ENCODE peak calls at places on chromosomes 16 and 17, in ten cellular contexts. One of them, this sample, is unnamed.

GRCh38 chr17:55354941-55355340 is 66.7 kb downstream of the MMD start:
- DNase-seq in GDM1: no peak
- DNase-seq in ELR: no peak
- DNase-seq in coronary artery: no peak
- DNase-seq in nephron progenitor cell: no peak
- DNase-seq in NCI-H226: no peak
- DNase-seq in NCI-H1092 treated with DMSO at 0.1 percent for 48 hours: no peak
- DNase-seq in caudate nucleus: no peak
- DNase-seq in SK-N-SH: no peak
- DNase-seq in effector CD4-positive, alpha-beta T cell: no peak
- DNase-seq in this sample: no peak

GRCh38 chr17:27070836-27071235 is 223.1 kb upstream of the WSB1 start:
- DNase-seq in GDM1: no peak
- DNase-seq in ELR: no peak
- DNase-seq in coronary artery: no peak
- DNase-seq in nephron progenitor cell: no peak
- DNase-seq in NCI-H226: no peak
- DNase-seq in NCI-H1092 treated with DMSO at 0.1 percent for 48 hours: no peak
- DNase-seq in caudate nucleus: no peak
- DNase-seq in SK-N-SH: no peak
- DNase-seq in effector CD4-positive, alpha-beta T cell: no peak
- DNase-seq in this sample: no peak

GRCh38 chr17:78915872-78916632 is 9.1 kb downstream of the TIMP2 start:
- DNase-seq in GDM1: no peak
- DNase-seq in ELR: peak
- DNase-seq in coronary artery: no peak
- DNase-seq in nephron progenitor cell: no peak
- DNase-seq in NCI-H226: peak
- DNase-seq in NCI-H1092 treated with DMSO at 0.1 percent for 48 hours: no peak
- DNase-seq in caudate nucleus: no peak
- DNase-seq in SK-N-SH: no peak
- DNase-seq in effector CD4-positive, alpha-beta T cell: no peak
- DNase-seq in this sample: no peak

GRCh38 chr17:28398280-28398981 is 7.6 kb downstream of the SLC46A1 start:
- DNase-seq in GDM1: no peak
- DNase-seq in ELR: peak
- DNase-seq in coronary artery: no peak
- DNase-seq in nephron progenitor cell: no peak
- DNase-seq in NCI-H226: peak
- DNase-seq in NCI-H1092 treated with DMSO at 0.1 percent for 48 hours: no peak
- DNase-seq in caudate nucleus: no peak
- DNase-seq in SK-N-SH: no peak
- DNase-seq in effector CD4-positive, alpha-beta T cell: no peak
- DNase-seq in this sample: no peak

GRCh38 chr16:31421587-31421986 is 6.6 kb downstream of the COX6A2 start:
- DNase-seq in GDM1: no peak
- DNase-seq in ELR: no peak
- DNase-seq in coronary artery: no peak
- DNase-seq in nephron progenitor cell: no peak
- DNase-seq in NCI-H226: no peak
- DNase-seq in NCI-H1092 treated with DMSO at 0.1 percent for 48 hours: no peak
- DNase-seq in caudate nucleus: no peak
- DNase-seq in SK-N-SH: no peak
- DNase-seq in effector CD4-positive, alpha-beta T cell: no peak
- DNase-seq in this sample: no peak

GRCh38 chr16:48978501-48978900 is 303.1 kb downstream of the CBLN1 start:
- DNase-seq in GDM1: no peak
- DNase-seq in ELR: no peak
- DNase-seq in coronary artery: no peak
- DNase-seq in nephron progenitor cell: no peak
- DNase-seq in NCI-H226: no peak
- DNase-seq in NCI-H1092 treated with DMSO at 0.1 percent for 48 hours: no peak
- DNase-seq in caudate nucleus: no peak
- DNase-seq in SK-N-SH: no peak
- DNase-seq in effector CD4-positive, alpha-beta T cell: no peak
- DNase-seq in this sample: no peak

GRCh38 chr16:30805056-30805369 is 18.0 kb upstream of the ZNF629 start:
- DNase-seq in GDM1: no peak
- DNase-seq in ELR: no peak
- DNase-seq in coronary artery: no peak
- DNase-seq in nephron progenitor cell: no peak
- DNase-seq in NCI-H226: no peak
- DNase-seq in NCI-H1092 treated with DMSO at 0.1 percent for 48 hours: no peak
- DNase-seq in caudate nucleus: no peak
- DNase-seq in SK-N-SH: no peak
- DNase-seq in effector CD4-positive, alpha-beta T cell: no peak
- DNase-seq in this sample: no peak

GRCh38 chr16:80733366-80733901 is 71.0 kb downstream of the CDYL2 start:
- DNase-seq in GDM1: no peak
- DNase-seq in ELR: no peak
- DNase-seq in coronary artery: no peak
- DNase-seq in nephron progenitor cell: no peak
- DNase-seq in NCI-H226: no peak
- DNase-seq in NCI-H1092 treated with DMSO at 0.1 percent for 48 hours: no peak
- DNase-seq in caudate nucleus: no peak
- DNase-seq in SK-N-SH: no peak
- DNase-seq in effector CD4-positive, alpha-beta T cell: no peak
- DNase-seq in this sample: no peak

GRCh38 chr16:76906552-76906951 is 284.4 kb upstream of the MON1B start:
- DNase-seq in GDM1: no peak
- DNase-seq in ELR: no peak
- DNase-seq in coronary artery: no peak
- DNase-seq in nephron progenitor cell: no peak
- DNase-seq in NCI-H226: no peak
- DNase-seq in NCI-H1092 treated with DMSO at 0.1 percent for 48 hours: no peak
- DNase-seq in caudate nucleus: no peak
- DNase-seq in SK-N-SH: no peak
- DNase-seq in effector CD4-positive, alpha-beta T cell: no peak
- DNase-seq in this sample: no peak

GRCh38 chr17:1011138-1011537 is 14.2 kb downstream of the TIMM22 start:
- DNase-seq in GDM1: no peak
- DNase-seq in ELR: no peak
- DNase-seq in coronary artery: no peak
- DNase-seq in nephron progenitor cell: no peak
- DNase-seq in NCI-H226: no peak
- DNase-seq in NCI-H1092 treated with DMSO at 0.1 percent for 48 hours: no peak
- DNase-seq in caudate nucleus: no peak
- DNase-seq in SK-N-SH: no peak
- DNase-seq in effector CD4-positive, alpha-beta T cell: no peak
- DNase-seq in this sample: no peak

GRCh38 chr16:57007530-57007929 is 18.2 kb downstream of the NLRC5 start:
- DNase-seq in GDM1: no peak
- DNase-seq in ELR: no peak
- DNase-seq in coronary artery: no peak
- DNase-seq in nephron progenitor cell: no peak
- DNase-seq in NCI-H226: no peak
- DNase-seq in NCI-H1092 treated with DMSO at 0.1 percent for 48 hours: no peak
- DNase-seq in caudate nucleus: no peak
- DNase-seq in SK-N-SH: no peak
- DNase-seq in effector CD4-positive, alpha-beta T cell: no peak
- DNase-seq in this sample: no peak

GRCh38 chr17:61642768-61643167 is 51.7 kb upstream of the NACA2 start:
- DNase-seq in GDM1: no peak
- DNase-seq in ELR: no peak
- DNase-seq in coronary artery: no peak
- DNase-seq in nephron progenitor cell: no peak
- DNase-seq in NCI-H226: no peak
- DNase-seq in NCI-H1092 treated with DMSO at 0.1 percent for 48 hours: no peak
- DNase-seq in caudate nucleus: no peak
- DNase-seq in SK-N-SH: no peak
- DNase-seq in effector CD4-positive, alpha-beta T cell: no peak
- DNase-seq in this sample: no peak

GRCh38 chr17:81387235-81388060 is 7.8 kb upstream of the BAHCC1 start:
- DNase-seq in GDM1: no peak
- DNase-seq in ELR: peak
- DNase-seq in coronary artery: no peak
- DNase-seq in nephron progenitor cell: peak
- DNase-seq in NCI-H226: no peak
- DNase-seq in NCI-H1092 treated with DMSO at 0.1 percent for 48 hours: no peak
- DNase-seq in caudate nucleus: peak
- DNase-seq in SK-N-SH: peak
- DNase-seq in effector CD4-positive, alpha-beta T cell: no peak
- DNase-seq in this sample: no peak

GRCh38 chr17:76914937-76915336 is 46.7 kb downstream of the MGAT5B start:
- DNase-seq in GDM1: no peak
- DNase-seq in ELR: no peak
- DNase-seq in coronary artery: no peak
- DNase-seq in nephron progenitor cell: no peak
- DNase-seq in NCI-H226: no peak
- DNase-seq in NCI-H1092 treated with DMSO at 0.1 percent for 48 hours: no peak
- DNase-seq in caudate nucleus: no peak
- DNase-seq in SK-N-SH: no peak
- DNase-seq in effector CD4-positive, alpha-beta T cell: no peak
- DNase-seq in this sample: no peak

GRCh38 chr16:50316848-50317630 is 50.7 kb downstream of the ADCY7 start:
- DNase-seq in GDM1: no peak
- DNase-seq in ELR: no peak
- DNase-seq in coronary artery: no peak
- DNase-seq in nephron progenitor cell: no peak
- DNase-seq in NCI-H226: no peak
- DNase-seq in NCI-H1092 treated with DMSO at 0.1 percent for 48 hours: no peak
- DNase-seq in caudate nucleus: no peak
- DNase-seq in SK-N-SH: no peak
- DNase-seq in effector CD4-positive, alpha-beta T cell: no peak
- DNase-seq in this sample: no peak

GRCh38 chr17:16197276-16197675 is 18.1 kb downstream of the NCOR1 start:
- DNase-seq in GDM1: no peak
- DNase-seq in ELR: no peak
- DNase-seq in coronary artery: no peak
- DNase-seq in nephron progenitor cell: no peak
- DNase-seq in NCI-H226: no peak
- DNase-seq in NCI-H1092 treated with DMSO at 0.1 percent for 48 hours: no peak
- DNase-seq in caudate nucleus: no peak
- DNase-seq in SK-N-SH: no peak
- DNase-seq in effector CD4-positive, alpha-beta T cell: no peak
- DNase-seq in this sample: no peak

GRCh38 chr17:55341432-55341831 is 76.7 kb downstream of the HLF start:
- DNase-seq in GDM1: no peak
- DNase-seq in ELR: peak
- DNase-seq in coronary artery: no peak
- DNase-seq in nephron progenitor cell: no peak
- DNase-seq in NCI-H226: peak
- DNase-seq in NCI-H1092 treated with DMSO at 0.1 percent for 48 hours: no peak
- DNase-seq in caudate nucleus: no peak
- DNase-seq in SK-N-SH: no peak
- DNase-seq in effector CD4-positive, alpha-beta T cell: no peak
- DNase-seq in this sample: no peak

GRCh38 chr16:77585379-77585778 is 136.9 kb upstream of the NUDT7 start:
- DNase-seq in GDM1: no peak
- DNase-seq in ELR: peak
- DNase-seq in coronary artery: no peak
- DNase-seq in nephron progenitor cell: no peak
- DNase-seq in NCI-H226: peak
- DNase-seq in NCI-H1092 treated with DMSO at 0.1 percent for 48 hours: no peak
- DNase-seq in caudate nucleus: no peak
- DNase-seq in SK-N-SH: no peak
- DNase-seq in effector CD4-positive, alpha-beta T cell: no peak
- DNase-seq in this sample: no peak

GRCh38 chr17:74801896-74802295 is 25.8 kb upstream of the NAT9 start:
- DNase-seq in GDM1: no peak
- DNase-seq in ELR: no peak
- DNase-seq in coronary artery: no peak
- DNase-seq in nephron progenitor cell: no peak
- DNase-seq in NCI-H226: no peak
- DNase-seq in NCI-H1092 treated with DMSO at 0.1 percent for 48 hours: no peak
- DNase-seq in caudate nucleus: no peak
- DNase-seq in SK-N-SH: no peak
- DNase-seq in effector CD4-positive, alpha-beta T cell: no peak
- DNase-seq in this sample: no peak

GRCh38 chr16:56332464-56333079 is 92.8 kb downstream of the AMFR start:
- DNase-seq in GDM1: no peak
- DNase-seq in ELR: peak
- DNase-seq in coronary artery: no peak
- DNase-seq in nephron progenitor cell: peak
- DNase-seq in NCI-H226: peak
- DNase-seq in NCI-H1092 treated with DMSO at 0.1 percent for 48 hours: no peak
- DNase-seq in caudate nucleus: peak
- DNase-seq in SK-N-SH: peak
- DNase-seq in effector CD4-positive, alpha-beta T cell: no peak
- DNase-seq in this sample: no peak

GRCh38 chr16:69483611-69484010 is 59.2 kb downstream of the CYB5B start:
- DNase-seq in GDM1: no peak
- DNase-seq in ELR: no peak
- DNase-seq in coronary artery: no peak
- DNase-seq in nephron progenitor cell: no peak
- DNase-seq in NCI-H226: no peak
- DNase-seq in NCI-H1092 treated with DMSO at 0.1 percent for 48 hours: no peak
- DNase-seq in caudate nucleus: no peak
- DNase-seq in SK-N-SH: no peak
- DNase-seq in effector CD4-positive, alpha-beta T cell: no peak
- DNase-seq in this sample: no peak

GRCh38 chr17:31510273-31511175 is 119.0 kb downstream of the RAB11FIP4 start:
- DNase-seq in GDM1: no peak
- DNase-seq in ELR: no peak
- DNase-seq in coronary artery: no peak
- DNase-seq in nephron progenitor cell: no peak
- DNase-seq in NCI-H226: no peak
- DNase-seq in NCI-H1092 treated with DMSO at 0.1 percent for 48 hours: no peak
- DNase-seq in caudate nucleus: peak
- DNase-seq in SK-N-SH: no peak
- DNase-seq in effector CD4-positive, alpha-beta T cell: no peak
- DNase-seq in this sample: no peak

GRCh38 chr17:68777243-68777855 is 176.2 kb upstream of the FAM20A start:
- DNase-seq in GDM1: peak
- DNase-seq in ELR: peak
- DNase-seq in coronary artery: no peak
- DNase-seq in nephron progenitor cell: peak
- DNase-seq in NCI-H226: no peak
- DNase-seq in NCI-H1092 treated with DMSO at 0.1 percent for 48 hours: peak
- DNase-seq in caudate nucleus: peak
- DNase-seq in SK-N-SH: peak
- DNase-seq in effector CD4-positive, alpha-beta T cell: no peak
- DNase-seq in this sample: no peak

GRCh38 chr17:68719431-68719830 is 118.3 kb upstream of the FAM20A start:
- DNase-seq in GDM1: no peak
- DNase-seq in ELR: no peak
- DNase-seq in coronary artery: no peak
- DNase-seq in nephron progenitor cell: no peak
- DNase-seq in NCI-H226: no peak
- DNase-seq in NCI-H1092 treated with DMSO at 0.1 percent for 48 hours: no peak
- DNase-seq in caudate nucleus: no peak
- DNase-seq in SK-N-SH: no peak
- DNase-seq in effector CD4-positive, alpha-beta T cell: no peak
- DNase-seq in this sample: no peak

GRCh38 chr17:4565209-4566141 is 5.1 kb upstream of the GGT6 start:
- DNase-seq in GDM1: peak
- DNase-seq in ELR: peak
- DNase-seq in coronary artery: no peak
- DNase-seq in nephron progenitor cell: peak
- DNase-seq in NCI-H226: peak
- DNase-seq in NCI-H1092 treated with DMSO at 0.1 percent for 48 hours: peak
- DNase-seq in caudate nucleus: peak
- DNase-seq in SK-N-SH: peak
- DNase-seq in effector CD4-positive, alpha-beta T cell: peak
- DNase-seq in this sample: peak

GRCh38 chr16:65069766-65070165 is 52.1 kb downstream of the CDH11 start:
- DNase-seq in GDM1: no peak
- DNase-seq in ELR: no peak
- DNase-seq in coronary artery: no peak
- DNase-seq in nephron progenitor cell: no peak
- DNase-seq in NCI-H226: no peak
- DNase-seq in NCI-H1092 treated with DMSO at 0.1 percent for 48 hours: no peak
- DNase-seq in caudate nucleus: no peak
- DNase-seq in SK-N-SH: no peak
- DNase-seq in effector CD4-positive, alpha-beta T cell: no peak
- DNase-seq in this sample: no peak

GRCh38 chr16:81612351-81613170 is 166.5 kb upstream of the PLCG2 start:
- DNase-seq in GDM1: no peak
- DNase-seq in ELR: no peak
- DNase-seq in coronary artery: no peak
- DNase-seq in nephron progenitor cell: no peak
- DNase-seq in NCI-H226: no peak
- DNase-seq in NCI-H1092 treated with DMSO at 0.1 percent for 48 hours: no peak
- DNase-seq in caudate nucleus: peak
- DNase-seq in SK-N-SH: no peak
- DNase-seq in effector CD4-positive, alpha-beta T cell: no peak
- DNase-seq in this sample: no peak

GRCh38 chr17:19539841-19540311 is 6.2 kb downstream of the SLC47A1 start:
- DNase-seq in GDM1: no peak
- DNase-seq in ELR: no peak
- DNase-seq in coronary artery: no peak
- DNase-seq in nephron progenitor cell: no peak
- DNase-seq in NCI-H226: no peak
- DNase-seq in NCI-H1092 treated with DMSO at 0.1 percent for 48 hours: no peak
- DNase-seq in caudate nucleus: no peak
- DNase-seq in SK-N-SH: no peak
- DNase-seq in effector CD4-positive, alpha-beta T cell: no peak
- DNase-seq in this sample: no peak

This sample was measured in KG1.